ENCODE peak calls at places on chromosomes 7 and 10, in ten cellular contexts. R is NB4, T is uterus, P is right lobe of liver, Q is gastrocnemius medialis, N is adrenal gland, I is ovary, V is esophagus muscularis mucosa, K is sigmoid colon, G is suprapubic skin. Y is an unnamed sample.

GRCh38 chr10:44177610-44178009 is 207.3 kb downstream of the CXCL12 start:
- DNase-seq in R (no peak), T (no peak), P (no peak), Q (no peak), N (no peak), I (no peak), V (peak), K (no peak), G (no peak), Y (no peak)

GRCh38 chr7:148838905-148839304 is 45.2 kb downstream of the EZH2 start:
- DNase-seq in R (peak), T (no peak), P (no peak), Q (no peak), N (no peak), I (no peak), V (no peak), K (no peak), G (no peak), Y (no peak)

GRCh38 chr7:98531717-98532116 is 85.4 kb upstream of the NPTX2 start:
- DNase-seq in R (peak), T (no peak), P (no peak), Q (no peak), N (no peak), I (no peak), V (no peak), K (no peak), G (no peak), Y (no peak)

GRCh38 chr7:54180796-54181195 is 361.4 kb upstream of the VSTM2A start:
- DNase-seq in R (no peak), T (no peak), P (no peak), Q (no peak), N (no peak), I (no peak), V (no peak), K (no peak), G (no peak), Y (no peak)

GRCh38 chr10:7199152-7199760 is 211.6 kb downstream of the SFMBT2 start:
- DNase-seq in R (no peak), T (no peak), P (no peak), Q (no peak), N (no peak), I (no peak), V (no peak), K (no peak), G (no peak), Y (no peak)

GRCh38 chr10:106615081-106615480 is 549.4 kb downstream of the SORCS1 start:
- DNase-seq in R (no peak), T (no peak), P (no peak), Q (no peak), N (no peak), I (no peak), V (no peak), K (no peak), G (no peak), Y (no peak)

GRCh38 chr10:92087750-92088395 is 164.3 kb downstream of the BTAF1 start:
- DNase-seq in R (peak), T (peak), P (no peak), Q (peak), N (peak), I (peak), V (no peak), K (peak), G (no peak), Y (peak)

GRCh38 chr10:101851411-101852116 is 8.0 kb upstream of the KCNIP2 start:
- DNase-seq in R (no peak), T (no peak), P (no peak), Q (no peak), N (no peak), I (no peak), V (no peak), K (no peak), G (no peak), Y (no peak)

GRCh38 chr7:95066736-95067530 is 159.5 kb downstream of the PPP1R9A start:
- DNase-seq in R (no peak), T (no peak), P (no peak), Q (no peak), N (no peak), I (no peak), V (no peak), K (no peak), G (no peak), Y (no peak)

GRCh38 chr7:29237483-29237882 is 42.9 kb downstream of the CHN2 start:
- DNase-seq in R (no peak), T (no peak), P (no peak), Q (no peak), N (no peak), I (no peak), V (no peak), K (no peak), G (no peak), Y (no peak)

GRCh38 chr10:5142199-5142598 is 42.8 kb downstream of the AKR1C8 start:
- DNase-seq in R (no peak), T (no peak), P (no peak), Q (no peak), N (no peak), I (no peak), V (no peak), K (no peak), G (no peak), Y (no peak)

GRCh38 chr10:103451091-103451801 is 924 bp downstream of the CALHM2 start:
- DNase-seq in R (no peak), T (peak), P (peak), Q (peak), N (peak), I (peak), V (peak), K (peak), G (peak), Y (peak)

GRCh38 chr7:50560865-50561351 is 4.3 kb downstream of the DDC start:
- DNase-seq in R (no peak), T (no peak), P (peak), Q (no peak), N (peak), I (peak), V (no peak), K (no peak), G (no peak), Y (no peak)

GRCh38 chr7:91239171-91239604 is 25.0 kb upstream of the FZD1 start:
- DNase-seq in R (peak), T (no peak), P (no peak), Q (no peak), N (peak), I (no peak), V (no peak), K (no peak), G (no peak), Y (no peak)

GRCh38 chr10:29735628-29736324 is 101.0 kb upstream of the SVIL start:
- DNase-seq in R (peak), T (peak), P (peak), Q (peak), N (peak), I (peak), V (peak), K (peak), G (peak), Y (peak)

GRCh38 chr10:102405108-102405561 is 9.6 kb downstream of the NFKB2 start:
- DNase-seq in R (no peak), T (no peak), P (no peak), Q (no peak), N (no peak), I (peak), V (no peak), K (no peak), G (no peak), Y (no peak)

GRCh38 chr10:58856508-58857240 is 319.8 kb upstream of the PHYHIPL start:
- DNase-seq in R (no peak), T (no peak), P (no peak), Q (peak), N (peak), I (no peak), V (peak), K (no peak), G (no peak), Y (no peak)

GRCh38 chr10:12482586-12482985 is 133.2 kb downstream of the CAMK1D start:
- DNase-seq in R (no peak), T (no peak), P (no peak), Q (no peak), N (no peak), I (no peak), V (no peak), K (no peak), G (no peak), Y (no peak)

GRCh38 chr7:23443974-23444373 is 26.3 kb downstream of the IGF2BP3 start:
- DNase-seq in R (peak), T (no peak), P (no peak), Q (no peak), N (no peak), I (no peak), V (no peak), K (no peak), G (no peak), Y (no peak)

GRCh38 chr7:95427123-95427522 is 7.7 kb downstream of the PON2 start:
- DNase-seq in R (no peak), T (no peak), P (no peak), Q (no peak), N (no peak), I (no peak), V (no peak), K (no peak), G (no peak), Y (no peak)

GRCh38 chr7:38178695-38179344 is 775 bp downstream of the STARD3NL start:
- DNase-seq in R (no peak), T (no peak), P (no peak), Q (peak), N (no peak), I (no peak), V (no peak), K (no peak), G (no peak), Y (no peak)

GRCh38 chr10:120732067-120732466 is 119.1 kb upstream of the WDR11 start:
- DNase-seq in R (no peak), T (no peak), P (no peak), Q (no peak), N (no peak), I (no peak), V (no peak), K (no peak), G (no peak), Y (no peak)

GRCh38 chr10:100615911-100616310 is 80.2 kb downstream of the HIF1AN start:
- DNase-seq in R (no peak), T (no peak), P (no peak), Q (no peak), N (no peak), I (no peak), V (no peak), K (no peak), G (no peak), Y (no peak)

GRCh38 chr7:129163875-129164544 is 19.5 kb downstream of the TSPAN33 start:
- DNase-seq in R (peak), T (no peak), P (no peak), Q (no peak), N (no peak), I (no peak), V (no peak), K (no peak), G (no peak), Y (no peak)

GRCh38 chr10:34254596-34254995 is 560.5 kb downstream of the PARD3 start:
- DNase-seq in R (peak), T (no peak), P (no peak), Q (no peak), N (no peak), I (no peak), V (no peak), K (no peak), G (no peak), Y (peak)

GRCh38 chr10:24444337-24444736 is 235.4 kb downstream of the KIAA1217 start:
- DNase-seq in R (peak), T (no peak), P (no peak), Q (no peak), N (no peak), I (no peak), V (no peak), K (no peak), G (no peak), Y (no peak)

GRCh38 chr10:34697366-34698247 is 117.5 kb downstream of the PARD3 start:
- DNase-seq in R (no peak), T (no peak), P (no peak), Q (no peak), N (no peak), I (no peak), V (peak), K (no peak), G (no peak), Y (no peak)

GRCh38 chr7:105014725-105015630 is 973 bp downstream of the KMT2E start:
- DNase-seq in R (peak), T (peak), P (peak), Q (peak), N (peak), I (peak), V (no peak), K (peak), G (no peak), Y (peak)
- TF ChIP-seq POLR2A in R (no peak), T (peak), P (peak), Q (peak), N (peak), I (peak), V (peak), K (peak), G (peak), Y (peak)

DNA sequence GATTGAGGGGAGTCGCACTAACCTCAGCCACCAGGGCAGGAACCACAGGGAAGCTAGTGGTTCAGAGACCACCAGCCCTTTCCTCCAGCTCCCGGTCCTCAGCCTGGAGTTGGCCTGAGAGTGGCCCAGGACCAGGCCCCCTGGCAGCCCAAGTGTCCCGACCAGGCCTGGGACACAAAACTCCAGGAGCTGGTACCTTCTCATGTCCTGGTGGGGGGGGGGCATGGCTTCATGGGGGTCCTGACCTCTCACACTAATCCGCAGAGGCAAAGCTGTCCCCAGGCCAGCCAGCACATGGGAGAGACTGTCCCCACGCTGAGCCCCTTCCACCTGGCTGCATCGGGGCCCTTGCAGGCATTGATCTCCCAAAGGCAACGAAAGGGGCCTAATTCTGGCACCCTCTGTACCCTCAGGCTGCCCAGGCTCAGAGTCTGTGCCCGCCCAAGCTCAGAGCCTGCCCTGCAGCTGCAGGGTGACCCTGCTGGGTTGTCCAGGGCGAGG is 28.2 kb downstream of the GPRIN2 start:
- DNase-seq in R (no peak), T (peak), P (no peak), Q (no peak), N (no peak), I (peak), V (no peak), K (peak), G (peak), Y (peak)
- TF ChIP-seq POLR2A in R (no peak), T (no peak), P (no peak), Q (no peak), N (no peak), I (no peak), V (no peak), K (no peak), G (no peak), Y (no peak)

DNA sequence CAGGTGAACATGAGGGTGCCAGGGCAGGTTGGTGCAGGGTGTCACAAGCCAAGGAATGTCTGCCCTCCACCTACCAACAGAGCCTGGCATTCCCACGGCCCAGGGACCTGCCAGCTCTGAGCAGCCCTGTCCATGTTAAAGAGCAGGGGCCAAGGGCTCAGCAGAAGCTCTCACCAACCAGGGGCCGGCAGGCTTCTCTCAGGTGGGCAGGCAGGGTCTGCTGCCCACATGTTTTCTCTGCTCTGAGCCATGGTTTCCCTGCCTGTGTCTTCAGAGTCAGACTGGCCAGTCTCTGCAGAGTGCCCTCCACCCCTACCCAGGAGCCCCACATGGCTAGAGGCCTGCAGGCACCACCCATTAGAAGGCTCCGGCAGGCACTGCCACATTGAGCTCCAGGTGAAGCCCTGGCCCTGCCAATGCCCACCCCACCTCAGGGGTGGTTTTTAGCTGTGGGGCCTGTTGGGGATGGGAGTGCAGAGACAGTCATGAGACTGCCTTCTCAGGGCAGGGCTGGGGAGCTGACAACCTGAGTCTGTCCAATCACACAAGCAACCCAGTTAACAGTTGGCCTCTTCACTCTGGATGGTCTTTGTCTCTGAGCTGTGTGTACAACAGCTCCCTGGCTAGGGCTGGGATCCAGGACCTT is 135.9 kb downstream of the ARHGAP22 start:
- DNase-seq in R (no peak), T (peak), P (no peak), Q (no peak), N (peak), I (peak), V (no peak), K (peak), G (peak), Y (no peak)
- TF ChIP-seq POLR2A in R (no peak), T (no peak), P (no peak), Q (no peak), N (no peak), I (no peak), V (no peak), K (no peak), G (no peak), Y (no peak)

GRCh38 chr10:110502851-110503301 is 5.2 kb downstream of the DUSP5 start:
- DNase-seq in R (peak), T (peak), P (peak), Q (no peak), N (peak), I (no peak), V (no peak), K (peak), G (no peak), Y (peak)

GRCh38 chr10:110500515-110500905 is 2.8 kb downstream of the DUSP5 start:
- DNase-seq in R (no peak), T (peak), P (no peak), Q (no peak), N (no peak), I (no peak), V (no peak), K (no peak), G (no peak), Y (no peak)

GRCh38 chr10:110499796-110500514 is 2.2 kb downstream of the DUSP5 start:
- DNase-seq in R (no peak), T (no peak), P (no peak), Q (no peak), N (no peak), I (no peak), V (no peak), K (no peak), G (no peak), Y (no peak)

GRCh38 chr10:110502072-110502845 is 4.6 kb downstream of the DUSP5 start:
- DNase-seq in R (no peak), T (no peak), P (no peak), Q (no peak), N (no peak), I (no peak), V (no peak), K (no peak), G (no peak), Y (no peak)

DNA sequence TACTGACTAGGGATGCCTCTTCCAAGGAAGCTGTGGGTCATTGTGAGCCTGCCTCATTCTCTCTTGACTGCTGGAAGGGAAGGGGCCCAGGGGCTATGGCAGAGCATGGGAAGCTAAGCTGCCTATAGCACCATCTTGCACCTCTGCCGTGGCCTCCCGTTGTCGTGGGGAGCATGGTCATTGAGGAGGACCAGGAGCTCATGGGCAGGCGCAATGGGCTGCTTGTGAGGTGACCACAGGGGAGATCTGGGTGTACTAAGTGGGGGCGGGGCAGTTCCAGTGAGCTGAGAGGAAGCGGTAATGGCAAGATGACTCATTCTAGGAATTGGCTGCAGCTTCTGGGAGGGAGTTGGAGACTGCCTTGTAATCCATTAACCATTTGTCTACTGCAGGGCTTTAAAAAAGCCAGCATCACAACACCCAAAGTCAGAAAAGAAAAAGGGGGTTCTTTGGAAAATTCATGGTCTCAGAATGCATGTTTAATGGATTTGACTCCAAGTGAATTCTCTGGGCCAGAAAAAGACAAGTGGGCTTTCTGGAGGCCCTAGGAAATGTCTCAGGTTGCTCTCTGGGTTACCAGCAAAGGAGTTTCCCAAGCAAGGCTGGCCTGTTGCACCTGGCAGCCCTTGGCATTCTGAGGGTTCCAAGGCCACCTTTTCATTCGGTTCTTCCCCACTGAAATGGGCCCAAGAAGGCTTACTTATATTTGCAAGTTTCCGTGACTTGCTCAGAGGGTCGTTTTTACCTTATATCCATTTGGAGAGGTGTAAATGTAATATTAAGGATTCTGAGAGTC is 3.6 kb downstream of the DUSP5 start:
- DNase-seq in R (peak), T (peak), P (peak), Q (peak), N (peak), I (peak), V (no peak), K (peak), G (peak), Y (peak)
- TF ChIP-seq POLR2A in R (no peak), T (no peak), P (peak), Q (no peak), N (peak), I (no peak), V (no peak), K (no peak), G (no peak), Y (peak)

GRCh38 chr10:93445097-93445960 is 36.8 kb downstream of the MYOF start:
- DNase-seq in R (no peak), T (peak), P (peak), Q (peak), N (peak), I (peak), V (peak), K (peak), G (peak), Y (peak)
- TF ChIP-seq POLR2A in R (no peak), T (peak), P (peak), Q (no peak), N (peak), I (peak), V (peak), K (no peak), G (peak), Y (peak)

DNA sequence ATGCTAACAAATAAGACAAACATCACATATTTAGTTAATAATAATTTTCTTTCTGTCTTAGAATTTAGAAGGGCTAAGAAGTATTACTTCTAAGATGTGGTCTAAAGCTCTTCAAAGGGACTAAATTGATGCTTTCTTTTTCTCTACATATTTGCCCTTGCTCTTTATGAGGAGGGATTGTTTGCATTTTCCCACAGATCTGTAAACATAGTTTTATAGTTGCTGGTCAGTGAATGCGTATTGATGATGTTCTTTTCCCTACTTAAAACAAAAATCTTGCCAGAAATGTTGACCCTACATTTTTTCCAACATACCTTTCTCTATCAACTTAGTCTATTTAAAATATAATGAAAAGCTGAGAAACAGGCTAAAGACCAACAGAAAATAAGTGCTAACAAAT is 372.4 kb upstream of the LRGUK start:
- DNase-seq in R (no peak), T (no peak), P (no peak), Q (no peak), N (no peak), I (no peak), V (no peak), K (no peak), G (no peak), Y (no peak)
- TF ChIP-seq POLR2A in R (no peak), T (no peak), P (no peak), Q (no peak), N (no peak), I (no peak), V (no peak), K (no peak), G (no peak), Y (no peak)

GRCh38 chr7:74455933-74456332 is 2.2 kb downstream of the GTF2IRD1 start:
- DNase-seq in R (peak), T (no peak), P (no peak), Q (no peak), N (peak), I (no peak), V (no peak), K (no peak), G (no peak), Y (no peak)

GRCh38 chr7:74454948-74455804 is 1.5 kb downstream of the GTF2IRD1 start:
- DNase-seq in R (no peak), T (no peak), P (peak), Q (peak), N (peak), I (peak), V (no peak), K (no peak), G (no peak), Y (peak)

GRCh38 chr7:74453321-74454011 is at the start of gene GTF2IRD1:
- DNase-seq in R (peak), T (peak), P (peak), Q (peak), N (peak), I (peak), V (peak), K (peak), G (no peak), Y (peak)

GRCh38 chr7:74452748-74453320 is 872 bp upstream of the GTF2IRD1 start:
- DNase-seq in R (no peak), T (peak), P (peak), Q (no peak), N (peak), I (peak), V (no peak), K (peak), G (no peak), Y (peak)

GRCh38 chr7:74454059-74454947 is 597 bp downstream of the GTF2IRD1 start:
- DNase-seq in R (no peak), T (peak), P (no peak), Q (no peak), N (no peak), I (no peak), V (no peak), K (peak), G (no peak), Y (no peak)
- TF ChIP-seq POLR2A in R (no peak), T (no peak), P (no peak), Q (peak), N (no peak), I (no peak), V (no peak), K (no peak), G (no peak), Y (no peak)